ENCODE peak calls at places on chromosome 4, in four cellular contexts. O, B, E and V are unnamed samples.

GRCh38 chr4:93764647-93765246 is 63.8 kb upstream of the ATOH1 start:
- DNase-seq in O (no peak), B (peak; percentile 71), E (no peak), V (peak; percentile 28)

GRCh38 chr4:80202190-80202711 is 4.9 kb downstream of the PRDM8 start:
- DNase-seq in B (no peak), O (peak; percentile 42), E (peak; percentile 90), V (no peak)

GRCh38 chr4:182671231-182671630 is 246.0 kb downstream of the DCTD start:
- DNase-seq in B (no peak), O (no peak), E (no peak), V (no peak)

GRCh38 chr4:4519296-4519898 is 22.5 kb downstream of the STX18 start:
- DNase-seq in B (peak; percentile 48), E (no peak), O (no peak), V (no peak)

GRCh38 chr4:159504634-159505033 is 401.8 kb downstream of the RAPGEF2 start:
- DNase-seq in E (no peak), O (no peak), B (peak; percentile 77), V (no peak)

GRCh38 chr4:123121241-123121907 is 199.0 kb upstream of the NUDT6 start:
- DNase-seq in O (no peak), E (no peak), B (peak; percentile 45), V (peak; percentile 85)

GRCh38 chr4:138645289-138645688 is 370.3 kb upstream of the NOCT start:
- DNase-seq in B (peak; percentile 47), O (no peak), E (no peak), V (no peak)

GRCh38 chr4:26083987-26084386 is 170.0 kb downstream of the SMIM20 start:
- DNase-seq in E (no peak), B (peak; percentile 77), O (no peak), V (peak; percentile 73)

GRCh38 chr4:5101571-5101970 is 50.3 kb downstream of the STK32B start:
- DNase-seq in E (no peak), O (no peak), B (no peak), V (no peak)

GRCh38 chr4:165864228-165864627 is 8.8 kb upstream of the TLL1 start:
- DNase-seq in E (no peak), B (peak; percentile 39), O (no peak), V (no peak)

GRCh38 chr4:140472156-140472555 is 25.9 kb downstream of the MGAT4D start:
- DNase-seq in B (no peak), E (no peak), O (no peak), V (no peak)

GRCh38 chr4:15779336-15779735 is 1.2 kb downstream of the CD38 start:
- DNase-seq in B (peak; percentile 81), O (peak; percentile 63), E (peak; percentile 61), V (no peak)

GRCh38 chr4:115332078-115332477 is 218.7 kb upstream of the NDST4 start:
- DNase-seq in B (no peak), O (no peak), E (no peak), V (no peak)

GRCh38 chr4:115883251-115883650 is 769.8 kb upstream of the NDST4 start:
- DNase-seq in O (no peak), B (no peak), E (no peak), V (no peak)

GRCh38 chr4:53185853-53186590 is 179.8 kb downstream of the SCFD2 start:
- DNase-seq in E (no peak), O (no peak), B (no peak), V (no peak)

GRCh38 chr4:8376361-8377102 is 64.0 kb downstream of the ACOX3 start:
- DNase-seq in E (no peak), O (no peak), B (no peak), V (no peak)

GRCh38 chr4:124631760-124632159 is 80.8 kb downstream of the ANKRD50 start:
- DNase-seq in E (no peak), O (no peak), B (peak; percentile 98), V (peak; percentile 36)

GRCh38 chr4:108840426-108840975 is 77.6 kb upstream of the ETNPPL start:
- DNase-seq in O (no peak), E (no peak), B (no peak), V (no peak)

GRCh38 chr4:120525106-120525505 is 397.4 kb downstream of the PRDM5 start:
- DNase-seq in E (no peak), O (no peak), B (no peak), V (no peak)

GRCh38 chr4:182928061-182928460 is 10.9 kb upstream of the DCTD start:
- DNase-seq in E (no peak), B (peak; percentile 21), O (no peak), V (no peak)

GRCh38 chr4:78369691-78370090 is 181.9 kb upstream of the ANXA3 start:
- DNase-seq in E (no peak), O (no peak), B (no peak), V (no peak)

GRCh38 chr4:13484749-13485345 is 707 bp upstream of the RAB28 start:
- DNase-seq in B (no peak), E (no peak), O (no peak), V (no peak)

GRCh38 chr4:165394275-165394674 is 15.5 kb downstream of the CPE start:
- DNase-seq in O (no peak), E (no peak), B (peak; percentile 59), V (no peak)

GRCh38 chr4:26099967-26100366 is 185.9 kb downstream of the SMIM20 start:
- DNase-seq in E (no peak), O (no peak), B (no peak), V (no peak)

GRCh38 chr4:39528056-39528465 is 822 bp upstream of the UGDH start:
- DNase-seq in E (no peak), B (peak; percentile 77), O (no peak), V (no peak)

GRCh38 chr4:1345905-1346780 is 865 bp upstream of the UVSSA start:
- DNase-seq in E (peak; percentile 72), O (peak; percentile 64), B (peak; percentile 47), V (no peak)

GRCh38 chr4:41120297-41121217 is 93.8 kb downstream of the APBB2 start:
- DNase-seq in O (peak; percentile 41), B (peak; percentile 91), E (peak; percentile 56), V (no peak)

GRCh38 chr4:83132065-83132464 is 17.5 kb upstream of the PLAC8 start:
- DNase-seq in B (no peak), O (no peak), E (no peak), V (no peak)

GRCh38 chr4:154076921-154077320 is 288.0 kb upstream of the SFRP2 start:
- DNase-seq in B (peak; percentile 31), O (no peak), E (no peak), V (no peak)

GRCh38 chr4:16896871-16897270 is 1.6 kb downstream of the LDB2 start:
- DNase-seq in E (no peak), B (no peak), O (no peak), V (no peak)

GRCh38 chr4:176038789-176039188 is 26.9 kb upstream of the WDR17 start:
- DNase-seq in O (no peak), E (no peak), B (no peak), V (no peak)

GRCh38 chr4:7842384-7843279 is 97.0 kb downstream of the AFAP1 start:
- DNase-seq in O (no peak), B (peak; percentile 96), E (no peak), V (peak; percentile 73)

GRCh38 chr4:6278801-6279197 is 9.1 kb downstream of the WFS1 start:
- DNase-seq in B (no peak), E (no peak), O (no peak), V (no peak)

GRCh38 chr4:188941524-188942109 is 802.4 kb downstream of the TRIML1 start:
- DNase-seq in B (peak; percentile 94), O (no peak), E (no peak), V (peak; percentile 74)

GRCh38 chr4:31089815-31090214 is 369.6 kb downstream of the PCDH7 start:
- DNase-seq in B (peak; percentile 98), O (no peak), E (peak; percentile 49), V (no peak)

GRCh38 chr4:134045411-134045810 is 156.2 kb downstream of the PABPC4L start:
- DNase-seq in O (no peak), B (no peak), E (no peak), V (no peak)

GRCh38 chr4:90786602-90787001 is 659.4 kb downstream of the CCSER1 start:
- DNase-seq in O (no peak), E (no peak), B (no peak), V (no peak)

GRCh38 chr4:152535236-152535902 is 523 bp downstream of the FBXW7 start:
- DNase-seq in E (peak; percentile 53), B (no peak), O (no peak), V (no peak)